ENCODE peak calls at places on chromosomes 1 and 21, in seven cellular contexts. One of them, this sample, is unnamed.

GRCh38 chr1:74799119-74799518 is 66.2 kb downstream of the TYW3 start:
- DNase-seq in HS-27A: no peak
- DNase-seq in GM12864: no peak
- DNase-seq in ecto neural progenitor cell: no peak
- DNase-seq in stimulated activated CD8-positive, alpha-beta memory T cell treated with anti-CD3 and anti-CD28 coated beads, Interleukin-7, amount 100 ng/mL, for 1 hour: no peak
- DNase-seq in CD8-positive, alpha-beta memory T cell: no peak
- DNase-seq in PC-3: no peak
- DNase-seq in this sample: no peak

GRCh38 chr1:227378876-227379554 is 60.7 kb upstream of the CDC42BPA start:
- DNase-seq in stimulated activated CD8-positive, alpha-beta memory T cell treated with anti-CD3 and anti-CD28 coated beads, Interleukin-7, amount 100 ng/mL, for 1 hour: no peak
- DNase-seq in GM12864: no peak
- DNase-seq in HS-27A: no peak
- DNase-seq in PC-3: peak; percentile 72
- DNase-seq in ecto neural progenitor cell: no peak
- DNase-seq in CD8-positive, alpha-beta memory T cell: no peak
- DNase-seq in this sample: no peak

GRCh38 chr1:31382379-31382989 is 9.6 kb upstream of the FABP3 start:
- DNase-seq in CD8-positive, alpha-beta memory T cell: no peak
- DNase-seq in GM12864: no peak
- DNase-seq in HS-27A: no peak
- DNase-seq in PC-3: no peak
- DNase-seq in ecto neural progenitor cell: no peak
- DNase-seq in stimulated activated CD8-positive, alpha-beta memory T cell treated with anti-CD3 and anti-CD28 coated beads, Interleukin-7, amount 100 ng/mL, for 1 hour: no peak
- DNase-seq in this sample: no peak

GRCh38 chr1:73943270-73943669 is 254.7 kb downstream of the LRRIQ3 start:
- DNase-seq in PC-3: peak; percentile 3
- DNase-seq in CD8-positive, alpha-beta memory T cell: no peak
- DNase-seq in GM12864: no peak
- DNase-seq in HS-27A: no peak
- DNase-seq in stimulated activated CD8-positive, alpha-beta memory T cell treated with anti-CD3 and anti-CD28 coated beads, Interleukin-7, amount 100 ng/mL, for 1 hour: no peak
- DNase-seq in ecto neural progenitor cell: no peak
- DNase-seq in this sample: no peak

GRCh38 chr1:41626146-41626545 is 141.7 kb upstream of the EDN2 start:
- DNase-seq in GM12864: no peak
- DNase-seq in ecto neural progenitor cell: peak; percentile 35
- DNase-seq in stimulated activated CD8-positive, alpha-beta memory T cell treated with anti-CD3 and anti-CD28 coated beads, Interleukin-7, amount 100 ng/mL, for 1 hour: no peak
- DNase-seq in PC-3: peak; percentile 53
- DNase-seq in HS-27A: no peak
- DNase-seq in CD8-positive, alpha-beta memory T cell: no peak
- DNase-seq in this sample: no peak

GRCh38 chr1:12012560-12013316 is 6.6 kb upstream of the MIIP start:
- DNase-seq in stimulated activated CD8-positive, alpha-beta memory T cell treated with anti-CD3 and anti-CD28 coated beads, Interleukin-7, amount 100 ng/mL, for 1 hour: no peak
- DNase-seq in PC-3: no peak
- DNase-seq in GM12864: no peak
- DNase-seq in ecto neural progenitor cell: no peak
- DNase-seq in CD8-positive, alpha-beta memory T cell: no peak
- DNase-seq in HS-27A: no peak
- DNase-seq in this sample: no peak

GRCh38 chr1:31592132-31592531 is 15.8 kb downstream of the TINAGL1 start:
- DNase-seq in PC-3: peak; percentile 19
- DNase-seq in ecto neural progenitor cell: no peak
- DNase-seq in GM12864: no peak
- DNase-seq in HS-27A: no peak
- DNase-seq in CD8-positive, alpha-beta memory T cell: no peak
- DNase-seq in stimulated activated CD8-positive, alpha-beta memory T cell treated with anti-CD3 and anti-CD28 coated beads, Interleukin-7, amount 100 ng/mL, for 1 hour: no peak
- DNase-seq in this sample: no peak

GRCh38 chr1:5254975-5255374 is 600.6 kb downstream of the AJAP1 start:
- DNase-seq in CD8-positive, alpha-beta memory T cell: no peak
- DNase-seq in GM12864: no peak
- DNase-seq in HS-27A: no peak
- DNase-seq in ecto neural progenitor cell: peak; percentile 12
- DNase-seq in PC-3: no peak
- DNase-seq in stimulated activated CD8-positive, alpha-beta memory T cell treated with anti-CD3 and anti-CD28 coated beads, Interleukin-7, amount 100 ng/mL, for 1 hour: no peak
- DNase-seq in this sample: no peak

GRCh38 chr21:35084869-35085268 is 35.8 kb upstream of the RUNX1 start:
- DNase-seq in PC-3: peak; percentile 95
- DNase-seq in HS-27A: peak; percentile 56
- DNase-seq in stimulated activated CD8-positive, alpha-beta memory T cell treated with anti-CD3 and anti-CD28 coated beads, Interleukin-7, amount 100 ng/mL, for 1 hour: no peak
- DNase-seq in GM12864: no peak
- DNase-seq in CD8-positive, alpha-beta memory T cell: no peak
- DNase-seq in ecto neural progenitor cell: no peak
- DNase-seq in this sample: peak; percentile 87

GRCh38 chr1:61125263-61125662 is 42.9 kb downstream of the NFIA start:
- DNase-seq in stimulated activated CD8-positive, alpha-beta memory T cell treated with anti-CD3 and anti-CD28 coated beads, Interleukin-7, amount 100 ng/mL, for 1 hour: no peak
- DNase-seq in PC-3: no peak
- DNase-seq in ecto neural progenitor cell: no peak
- DNase-seq in HS-27A: no peak
- DNase-seq in GM12864: no peak
- DNase-seq in CD8-positive, alpha-beta memory T cell: no peak
- DNase-seq in this sample: no peak

GRCh38 chr1:82506970-82507369 is 706.2 kb downstream of the ADGRL2 start:
- DNase-seq in stimulated activated CD8-positive, alpha-beta memory T cell treated with anti-CD3 and anti-CD28 coated beads, Interleukin-7, amount 100 ng/mL, for 1 hour: no peak
- DNase-seq in HS-27A: no peak
- DNase-seq in ecto neural progenitor cell: no peak
- DNase-seq in GM12864: no peak
- DNase-seq in PC-3: no peak
- DNase-seq in CD8-positive, alpha-beta memory T cell: no peak
- DNase-seq in this sample: no peak

GRCh38 chr1:200364831-200365230 is 45.0 kb downstream of the ZNF281 start:
- DNase-seq in GM12864: no peak
- DNase-seq in HS-27A: no peak
- DNase-seq in ecto neural progenitor cell: no peak
- DNase-seq in CD8-positive, alpha-beta memory T cell: no peak
- DNase-seq in PC-3: peak; percentile 83
- DNase-seq in stimulated activated CD8-positive, alpha-beta memory T cell treated with anti-CD3 and anti-CD28 coated beads, Interleukin-7, amount 100 ng/mL, for 1 hour: no peak
- DNase-seq in this sample: no peak

GRCh38 chr21:14480601-14481000 is 65.5 kb downstream of the SAMSN1 start:
- DNase-seq in GM12864: no peak
- DNase-seq in stimulated activated CD8-positive, alpha-beta memory T cell treated with anti-CD3 and anti-CD28 coated beads, Interleukin-7, amount 100 ng/mL, for 1 hour: no peak
- DNase-seq in ecto neural progenitor cell: no peak
- DNase-seq in PC-3: peak; percentile 8
- DNase-seq in HS-27A: no peak
- DNase-seq in CD8-positive, alpha-beta memory T cell: no peak
- DNase-seq in this sample: no peak

GRCh38 chr1:236173174-236173767 is 30.9 kb downstream of the GPR137B start:
- DNase-seq in GM12864: no peak
- DNase-seq in HS-27A: no peak
- DNase-seq in stimulated activated CD8-positive, alpha-beta memory T cell treated with anti-CD3 and anti-CD28 coated beads, Interleukin-7, amount 100 ng/mL, for 1 hour: no peak
- DNase-seq in ecto neural progenitor cell: no peak
- DNase-seq in PC-3: no peak
- DNase-seq in CD8-positive, alpha-beta memory T cell: no peak
- DNase-seq in this sample: no peak

GRCh38 chr1:3352952-3353331 is 101.5 kb upstream of the ARHGEF16 start:
- DNase-seq in PC-3: peak; percentile 20
- DNase-seq in HS-27A: no peak
- DNase-seq in CD8-positive, alpha-beta memory T cell: no peak
- DNase-seq in stimulated activated CD8-positive, alpha-beta memory T cell treated with anti-CD3 and anti-CD28 coated beads, Interleukin-7, amount 100 ng/mL, for 1 hour: no peak
- DNase-seq in GM12864: no peak
- DNase-seq in ecto neural progenitor cell: no peak
- DNase-seq in this sample: no peak

GRCh38 chr1:205530116-205530515 is 25.6 kb downstream of the CDK18 start:
- DNase-seq in CD8-positive, alpha-beta memory T cell: no peak
- DNase-seq in stimulated activated CD8-positive, alpha-beta memory T cell treated with anti-CD3 and anti-CD28 coated beads, Interleukin-7, amount 100 ng/mL, for 1 hour: no peak
- DNase-seq in ecto neural progenitor cell: no peak
- DNase-seq in GM12864: no peak
- DNase-seq in HS-27A: no peak
- DNase-seq in PC-3: no peak
- DNase-seq in this sample: no peak

GRCh38 chr1:48875736-48876135 is 99.0 kb upstream of the BEND5 start:
- DNase-seq in GM12864: no peak
- DNase-seq in CD8-positive, alpha-beta memory T cell: no peak
- DNase-seq in stimulated activated CD8-positive, alpha-beta memory T cell treated with anti-CD3 and anti-CD28 coated beads, Interleukin-7, amount 100 ng/mL, for 1 hour: no peak
- DNase-seq in ecto neural progenitor cell: no peak
- DNase-seq in HS-27A: no peak
- DNase-seq in PC-3: no peak
- DNase-seq in this sample: no peak

GRCh38 chr1:34163792-34164509 is 1.1 kb downstream of the CSMD2 start:
- DNase-seq in ecto neural progenitor cell: peak; percentile 68
- DNase-seq in HS-27A: no peak
- DNase-seq in GM12864: no peak
- DNase-seq in PC-3: no peak
- DNase-seq in stimulated activated CD8-positive, alpha-beta memory T cell treated with anti-CD3 and anti-CD28 coated beads, Interleukin-7, amount 100 ng/mL, for 1 hour: no peak
- DNase-seq in CD8-positive, alpha-beta memory T cell: no peak
- DNase-seq in this sample: no peak

GRCh38 chr1:156727914-156728598 is at the start of gene METTL25B:
- DNase-seq in HS-27A: no peak
- DNase-seq in CD8-positive, alpha-beta memory T cell: no peak
- DNase-seq in GM12864: peak; percentile 65
- DNase-seq in PC-3: peak; percentile 89
- DNase-seq in ecto neural progenitor cell: peak; percentile 92
- DNase-seq in stimulated activated CD8-positive, alpha-beta memory T cell treated with anti-CD3 and anti-CD28 coated beads, Interleukin-7, amount 100 ng/mL, for 1 hour: peak; percentile 49
- DNase-seq in this sample: no peak

GRCh38 chr1:243748706-243749283 is 101.2 kb downstream of the AKT3 start:
- DNase-seq in PC-3: peak; percentile 90
- DNase-seq in ecto neural progenitor cell: no peak
- DNase-seq in GM12864: peak; percentile 81
- DNase-seq in stimulated activated CD8-positive, alpha-beta memory T cell treated with anti-CD3 and anti-CD28 coated beads, Interleukin-7, amount 100 ng/mL, for 1 hour: no peak
- DNase-seq in HS-27A: no peak
- DNase-seq in CD8-positive, alpha-beta memory T cell: peak; percentile 31
- DNase-seq in this sample: peak; percentile 52

GRCh38 chr1:12772520-12772919 is 1.0 kb upstream of the PRAMEF12 start:
- DNase-seq in GM12864: no peak
- DNase-seq in ecto neural progenitor cell: no peak
- DNase-seq in PC-3: no peak
- DNase-seq in HS-27A: no peak
- DNase-seq in stimulated activated CD8-positive, alpha-beta memory T cell treated with anti-CD3 and anti-CD28 coated beads, Interleukin-7, amount 100 ng/mL, for 1 hour: no peak
- DNase-seq in CD8-positive, alpha-beta memory T cell: no peak
- DNase-seq in this sample: no peak

GRCh38 chr1:18632711-18633427 is 2.2 kb downstream of the PAX7 start:
- DNase-seq in ecto neural progenitor cell: peak; percentile 73
- DNase-seq in stimulated activated CD8-positive, alpha-beta memory T cell treated with anti-CD3 and anti-CD28 coated beads, Interleukin-7, amount 100 ng/mL, for 1 hour: no peak
- DNase-seq in GM12864: no peak
- DNase-seq in CD8-positive, alpha-beta memory T cell: no peak
- DNase-seq in PC-3: no peak
- DNase-seq in HS-27A: no peak
- DNase-seq in this sample: no peak

GRCh38 chr21:34707876-34708325 is 39.1 kb downstream of the CLIC6 start:
- DNase-seq in ecto neural progenitor cell: no peak
- DNase-seq in PC-3: no peak
- DNase-seq in CD8-positive, alpha-beta memory T cell: peak; percentile 16
- DNase-seq in stimulated activated CD8-positive, alpha-beta memory T cell treated with anti-CD3 and anti-CD28 coated beads, Interleukin-7, amount 100 ng/mL, for 1 hour: no peak
- DNase-seq in GM12864: peak; percentile 80
- DNase-seq in HS-27A: no peak
- DNase-seq in this sample: no peak

GRCh38 chr1:9561429-9561828 is 22.2 kb downstream of the SLC25A33 start:
- DNase-seq in stimulated activated CD8-positive, alpha-beta memory T cell treated with anti-CD3 and anti-CD28 coated beads, Interleukin-7, amount 100 ng/mL, for 1 hour: no peak
- DNase-seq in ecto neural progenitor cell: no peak
- DNase-seq in HS-27A: no peak
- DNase-seq in GM12864: no peak
- DNase-seq in PC-3: peak; percentile 80
- DNase-seq in CD8-positive, alpha-beta memory T cell: peak; percentile 9
- DNase-seq in this sample: peak; percentile 61

GRCh38 chr1:240991230-240991629 is 365.8 kb downstream of the RGS7 start:
- DNase-seq in PC-3: no peak
- DNase-seq in stimulated activated CD8-positive, alpha-beta memory T cell treated with anti-CD3 and anti-CD28 coated beads, Interleukin-7, amount 100 ng/mL, for 1 hour: no peak
- DNase-seq in GM12864: no peak
- DNase-seq in HS-27A: no peak
- DNase-seq in ecto neural progenitor cell: no peak
- DNase-seq in CD8-positive, alpha-beta memory T cell: no peak
- DNase-seq in this sample: no peak

GRCh38 chr1:53550201-53550741 is 91.1 kb downstream of the DMRTB1 start:
- DNase-seq in ecto neural progenitor cell: no peak
- DNase-seq in CD8-positive, alpha-beta memory T cell: no peak
- DNase-seq in HS-27A: no peak
- DNase-seq in PC-3: no peak
- DNase-seq in stimulated activated CD8-positive, alpha-beta memory T cell treated with anti-CD3 and anti-CD28 coated beads, Interleukin-7, amount 100 ng/mL, for 1 hour: no peak
- DNase-seq in GM12864: no peak
- DNase-seq in this sample: peak; percentile 14

This sample was measured in HS-5.